ENCODE peak calls at places on chromosomes 4 and X, in seven cellular contexts. Z is activated T-helper 1 cell treated with anti-CD3 and anti-CD28 coated beads, Interleukin-2, amount 50 U/mL, for 16 hours; K is GM04503; B is breast epithelium; P is A549; J is choroid plexus epithelial cell; Q is HEK293T. E is an unnamed sample.

GRCh38 chr4:17385403-17385802 is 126.5 kb downstream of the QDPR start:
- DNase-seq in Z (no peak), K (no peak), B (no peak), P (no peak), J (peak; percentile 70), Q (no peak), E (no peak)

GRCh38 chrX:112521658-112522057 is 158.1 kb downstream of the LHFPL1 start:
- DNase-seq in Z (no peak), K (no peak), B (no peak), P (no peak), J (no peak), Q (no peak), E (no peak)

GRCh38 chr4:16827762-16828724 is 70.4 kb downstream of the LDB2 start:
- DNase-seq in Z (no peak), K (no peak), B (no peak), P (no peak), J (no peak), Q (no peak), E (no peak)

GRCh38 chr4:140359571-140360427 is 13.6 kb upstream of the SCOC start:
- DNase-seq in Z (peak; percentile 49), K (no peak), B (peak; percentile 72), P (peak; percentile 45), J (peak; percentile 89), Q (peak; percentile 72), E (peak; percentile 90)

GRCh38 chr4:153759407-153760226 is at the start of gene RNF175:
- DNase-seq in Z (no peak), K (no peak), B (no peak), P (no peak), J (no peak), Q (no peak), E (no peak)

GRCh38 chr4:38231626-38232025 is 271.4 kb downstream of the PTTG2 start:
- DNase-seq in Z (no peak), K (no peak), B (no peak), P (no peak), J (no peak), Q (no peak), E (no peak)

GRCh38 chrX:34656842-34657780 is at the start of gene TMEM47:
- DNase-seq in Z (no peak), K (no peak), B (peak; percentile 52), P (peak; percentile 40), J (peak; percentile 66), Q (peak; percentile 71), E (no peak)

GRCh38 chrX:9349572-9350259 is 115.1 kb upstream of the TBL1X start:
- DNase-seq in Z (no peak), K (no peak), B (no peak), P (no peak), J (no peak), Q (no peak), E (no peak)

GRCh38 chrX:44945736-44946135 is 72.7 kb downstream of the KDM6A start:
- DNase-seq in Z (no peak), K (no peak), B (no peak), P (no peak), J (peak; percentile 7), Q (no peak), E (no peak)

GRCh38 chr4:170247585-170247984 is 157.8 kb upstream of the AADAT start:
- DNase-seq in Z (no peak), K (no peak), B (no peak), P (no peak), J (peak; percentile 10), Q (no peak), E (no peak)

GRCh38 chr4:112517067-112517588 is 1.1 kb upstream of the NEUROG2 start:
- DNase-seq in Z (no peak), K (no peak), B (no peak), P (no peak), J (no peak), Q (peak; percentile 26), E (no peak)

GRCh38 chr4:63379750-63380522 is 1029.3 kb downstream of the TECRL start:
- DNase-seq in Z (no peak), K (no peak), B (no peak), P (no peak), J (no peak), Q (no peak), E (no peak)

GRCh38 chrX:132022115-132022862 is 813 bp upstream of the STK26 start:
- DNase-seq in Z (no peak), K (no peak), B (no peak), P (peak; percentile 14), J (peak; percentile 6), Q (no peak), E (peak; percentile 61)

GRCh38 chr4:39043697-39044363 is 11.6 kb upstream of the TMEM156 start:
- DNase-seq in Z (no peak), K (no peak), B (no peak), P (no peak), J (peak; percentile 83), Q (no peak), E (no peak)

GRCh38 chr4:48752726-48753125 is 27.4 kb downstream of the FRYL start:
- DNase-seq in Z (no peak), K (no peak), B (no peak), P (no peak), J (peak; percentile 20), Q (no peak), E (no peak)